ENCODE peak calls at places on chromosomes 5 and 9, in eight cellular contexts. M is activated CD4-positive, alpha-beta T cell treated with anti-CD3 and anti-CD28 coated beads, Interleukin-2, amount 50 U/mL, for 4 hours; W is cardiac muscle cell; L is CD8-positive, alpha-beta T cell; X is neural crest cell; Z is tibial artery; P is GM23248; U is right atrium auricular region. H is an unnamed sample.

GRCh38 chr5:154654484-154655375 is 100.4 kb upstream of the LARP1 start:
- DNase-seq in M (no peak), W (peak), L (no peak), X (no peak), Z (no peak), P (peak), U (no peak), H (peak)

GRCh38 chr9:78115073-78115472 is 83.5 kb upstream of the GNAQ start:
- DNase-seq in M (no peak), W (peak), L (no peak), X (no peak), Z (no peak), P (peak), U (no peak), H (no peak)

GRCh38 chr5:144230806-144231205 is 60.1 kb downstream of the KCTD16 start:
- DNase-seq in M (no peak), W (no peak), L (no peak), X (no peak), Z (no peak), P (no peak), U (no peak), H (no peak)

GRCh38 chr9:107227696-107228258 is 55.3 kb upstream of the RAD23B start:
- DNase-seq in M (no peak), W (peak), L (no peak), X (no peak), Z (no peak), P (peak), U (no peak), H (no peak)

GRCh38 chr5:1285141-1285540 is 9.7 kb downstream of the TERT start:
- DNase-seq in M (no peak), W (no peak), L (no peak), X (no peak), Z (no peak), P (no peak), U (no peak), H (no peak)

GRCh38 chr5:145925353-145925752 is 11.0 kb upstream of the SH3RF2 start:
- DNase-seq in M (no peak), W (peak), L (no peak), X (no peak), Z (no peak), P (peak), U (no peak), H (peak)

GRCh38 chr5:2219149-2219776 is 336.5 kb upstream of the IRX4 start:
- DNase-seq in M (no peak), W (no peak), L (no peak), X (no peak), Z (no peak), P (no peak), U (no peak), H (no peak)

GRCh38 chr5:151141535-151141934 is 16.0 kb downstream of the ANXA6 start:
- DNase-seq in M (peak), W (no peak), L (peak), X (no peak), Z (no peak), P (peak), U (no peak), H (no peak)

GRCh38 chr5:52861368-52861767 is 73.7 kb downstream of the ITGA1 start:
- DNase-seq in M (no peak), W (no peak), L (no peak), X (no peak), Z (no peak), P (no peak), U (no peak), H (no peak)

GRCh38 chr9:6197330-6197729 is 18.3 kb upstream of the IL33 start:
- DNase-seq in M (no peak), W (peak), L (no peak), X (no peak), Z (no peak), P (peak), U (no peak), H (peak)

GRCh38 chr9:9942764-9943424 is 669.9 kb downstream of the PTPRD start:
- DNase-seq in M (peak), W (peak), L (peak), X (peak), Z (peak), P (peak), U (peak), H (peak)

GRCh38 chr9:81032030-81032572 is 657.2 kb downstream of the TLE1 start:
- DNase-seq in M (no peak), W (peak), L (no peak), X (no peak), Z (no peak), P (peak), U (no peak), H (peak)

GRCh38 chr5:150054569-150054968 is 31.8 kb downstream of the CSF1R start:
- DNase-seq in M (no peak), W (no peak), L (no peak), X (no peak), Z (no peak), P (no peak), U (no peak), H (no peak)

GRCh38 chr5:83864652-83865051 is 144.0 kb upstream of the HAPLN1 start:
- DNase-seq in M (no peak), W (no peak), L (no peak), X (no peak), Z (no peak), P (no peak), U (no peak), H (no peak)